ENCODE peak calls at places on chromosomes 1 and 21, in four cellular contexts. One of them, this sample, is unnamed.

GRCh38 chr21:41642399-41642798 is 124.5 kb downstream of the RIPK4 start:
- DNase-seq in psoas muscle: no peak
- DNase-seq in MM.1S: no peak
- DNase-seq in KBM-7: no peak
- DNase-seq in this sample: no peak

GRCh38 chr1:81660286-81660685 is 140.4 kb upstream of the ADGRL2 start:
- DNase-seq in KBM-7: no peak
- DNase-seq in MM.1S: no peak
- DNase-seq in psoas muscle: no peak
- DNase-seq in this sample: no peak

GRCh38 chr21:32789709-32790108 is 18.2 kb upstream of the PAXBP1 start:
- DNase-seq in KBM-7: no peak
- DNase-seq in psoas muscle: no peak
- DNase-seq in MM.1S: no peak
- DNase-seq in this sample: no peak

GRCh38 chr1:87335175-87335992 is 6.7 kb downstream of the LMO4 start:
- DNase-seq in KBM-7: peak
- DNase-seq in MM.1S: peak
- DNase-seq in psoas muscle: peak
- DNase-seq in this sample: peak

GRCh38 chr1:170804419-170804818 is 130.9 kb upstream of the MROH9 start:
- DNase-seq in KBM-7: no peak
- DNase-seq in psoas muscle: no peak
- DNase-seq in MM.1S: no peak
- DNase-seq in this sample: no peak

GRCh38 chr1:94413311-94413710 is 4.9 kb upstream of the ABCD3 start:
- DNase-seq in MM.1S: no peak
- DNase-seq in KBM-7: peak
- DNase-seq in psoas muscle: no peak
- DNase-seq in this sample: no peak

GRCh38 chr1:196607940-196608339 is 300 bp downstream of the KCNT2 start:
- DNase-seq in KBM-7: no peak
- DNase-seq in MM.1S: no peak
- DNase-seq in psoas muscle: no peak
- DNase-seq in this sample: no peak

GRCh38 chr1:215192306-215192705 is 109.8 kb downstream of the KCNK2 start:
- DNase-seq in KBM-7: no peak
- DNase-seq in psoas muscle: no peak
- DNase-seq in MM.1S: no peak
- DNase-seq in this sample: no peak

GRCh38 chr1:53553734-53554509 is 94.7 kb downstream of the DMRTB1 start:
- DNase-seq in MM.1S: peak
- DNase-seq in KBM-7: no peak
- DNase-seq in psoas muscle: no peak
- DNase-seq in this sample: peak

This sample was measured in left ventricle myocardium superior.